ENCODE peak calls at places on chromosome 12, in five cellular contexts. I is stimulated activated CD8-positive, alpha-beta memory T cell treated with anti-CD3 and anti-CD28 coated beads, Interleukin-2, amount 100 ng/mL, for 48 hours; G is activated naive CD4-positive, alpha-beta T cell treated with anti-CD3 and anti-CD28 coated beads, Interleukin-2, amount 10 ng/mL, durations not matched to agents 7 days and 5 days; S is left ventricle myocardium inferior; H is stimulated activated CD4-positive, alpha-beta T cell treated with anti-CD3 and anti-CD28 coated beads, Interleukin-4, amount 100 ng/mL, for 24 hours. M is an unnamed sample.

GRCh38 chr12:9648701-9649531 is 20.6 kb upstream of the CLEC2D start:
- DNase-seq in I (no peak), G (no peak), S (no peak), H (no peak), M (no peak)

GRCh38 chr12:117052386-117053049 is 46.7 kb downstream of the TESC start:
- DNase-seq in I (no peak), G (no peak), S (no peak), H (no peak), M (no peak)

GRCh38 chr12:107567871-107568619 is 117.6 kb upstream of the PWP1 start:
- DNase-seq in I (no peak), G (no peak), S (no peak), H (no peak), M (no peak)

GRCh38 chr12:120573560-120573959 is 7.6 kb downstream of the POP5 start:
- DNase-seq in I (no peak), G (no peak), S (no peak), H (no peak), M (no peak)

GRCh38 chr12:6998708-6999451 is 19.4 kb downstream of the LPCAT3 start:
- DNase-seq in I (no peak), G (no peak), S (no peak), H (no peak), M (no peak)

GRCh38 chr12:127811988-127812387 is 455.0 kb upstream of the TMEM132C start:
- DNase-seq in I (no peak), G (no peak), S (peak), H (no peak), M (no peak)

GRCh38 chr12:538731-539539 is 79.2 kb downstream of the B4GALNT3 start:
- DNase-seq in I (no peak), G (peak), S (peak), H (peak), M (no peak)

GRCh38 chr12:80877706-80878384 is 59.9 kb downstream of the LIN7A start:
- DNase-seq in I (no peak), G (no peak), S (no peak), H (no peak), M (no peak)

GRCh38 chr12:130479401-130480125 is 141.9 kb downstream of the PIWIL1 start:
- DNase-seq in I (no peak), G (no peak), S (no peak), H (no peak), M (peak)

M was measured in chondrocyte.